ENCODE peak calls at places on chromosomes 1 and 21, in five cellular contexts. One of them, this sample, is unnamed.

GRCh38 chr1:175968486-175969182 is 225.2 kb upstream of the TNR start:
- DNase-seq in AG09319: no peak
- DNase-seq in left ventricle myocardium inferior: no peak
- DNase-seq in esophagus squamous epithelium: no peak
- DNase-seq in neural crest cell: no peak
- DNase-seq in this sample: no peak

GRCh38 chr1:235679005-235679404 is 29.4 kb upstream of the GNG4 start:
- DNase-seq in neural crest cell: no peak
- DNase-seq in left ventricle myocardium inferior: no peak
- DNase-seq in esophagus squamous epithelium: no peak
- DNase-seq in AG09319: no peak
- DNase-seq in this sample: no peak

GRCh38 chr1:197773856-197774255 is 1.4 kb downstream of the DENND1B start:
- DNase-seq in AG09319: no peak
- DNase-seq in left ventricle myocardium inferior: no peak
- DNase-seq in esophagus squamous epithelium: no peak
- DNase-seq in neural crest cell: no peak
- DNase-seq in this sample: no peak

GRCh38 chr1:53826367-53826766 is 11.7 kb downstream of the NDC1 start:
- DNase-seq in left ventricle myocardium inferior: no peak
- DNase-seq in esophagus squamous epithelium: no peak
- DNase-seq in neural crest cell: no peak
- DNase-seq in AG09319: peak
- DNase-seq in this sample: no peak

GRCh38 chr1:72482736-72483413 is 200.5 kb upstream of the NEGR1 start:
- DNase-seq in neural crest cell: no peak
- DNase-seq in left ventricle myocardium inferior: no peak
- DNase-seq in esophagus squamous epithelium: no peak
- DNase-seq in AG09319: no peak
- DNase-seq in this sample: no peak

GRCh38 chr21:37877171-37877570 is 39.1 kb downstream of the KCNJ6 start:
- DNase-seq in neural crest cell: no peak
- DNase-seq in AG09319: no peak
- DNase-seq in esophagus squamous epithelium: no peak
- DNase-seq in left ventricle myocardium inferior: no peak
- DNase-seq in this sample: no peak

GRCh38 chr1:23529146-23530088 is 1.6 kb downstream of the E2F2 start:
- DNase-seq in AG09319: no peak
- DNase-seq in left ventricle myocardium inferior: no peak
- DNase-seq in esophagus squamous epithelium: no peak
- DNase-seq in neural crest cell: no peak
- DNase-seq in this sample: no peak

GRCh38 chr1:89622895-89623294 is 10.0 kb upstream of the LRRC8C start:
- DNase-seq in AG09319: no peak
- DNase-seq in left ventricle myocardium inferior: no peak
- DNase-seq in neural crest cell: no peak
- DNase-seq in esophagus squamous epithelium: no peak
- DNase-seq in this sample: no peak

GRCh38 chr1:27637052-27637451 is 2.1 kb upstream of the FGR start:
- DNase-seq in neural crest cell: no peak
- DNase-seq in AG09319: no peak
- DNase-seq in left ventricle myocardium inferior: no peak
- DNase-seq in esophagus squamous epithelium: no peak
- DNase-seq in this sample: no peak

GRCh38 chr1:89952021-89952995 is 42.6 kb upstream of the ZNF326 start:
- DNase-seq in neural crest cell: no peak
- DNase-seq in esophagus squamous epithelium: no peak
- DNase-seq in left ventricle myocardium inferior: no peak
- DNase-seq in AG09319: peak
- DNase-seq in this sample: no peak

GRCh38 chr1:199612976-199613774 is 414.3 kb upstream of the NR5A2 start:
- DNase-seq in left ventricle myocardium inferior: no peak
- DNase-seq in esophagus squamous epithelium: no peak
- DNase-seq in AG09319: no peak
- DNase-seq in neural crest cell: no peak
- DNase-seq in this sample: no peak

GRCh38 chr21:31111093-31111492 is 72.8 kb upstream of the KRTAP19-8 start:
- DNase-seq in AG09319: no peak
- DNase-seq in left ventricle myocardium inferior: no peak
- DNase-seq in neural crest cell: no peak
- DNase-seq in esophagus squamous epithelium: no peak
- DNase-seq in this sample: no peak

GRCh38 chr21:31110430-31110829 is 72.2 kb upstream of the KRTAP19-8 start:
- DNase-seq in AG09319: no peak
- DNase-seq in esophagus squamous epithelium: no peak
- DNase-seq in neural crest cell: no peak
- DNase-seq in left ventricle myocardium inferior: no peak
- DNase-seq in this sample: no peak

GRCh38 chr21:31107871-31108270 is 69.6 kb upstream of the KRTAP19-8 start:
- DNase-seq in AG09319: no peak
- DNase-seq in left ventricle myocardium inferior: no peak
- DNase-seq in esophagus squamous epithelium: no peak
- DNase-seq in neural crest cell: no peak
- DNase-seq in this sample: no peak

GRCh38 chr21:31107151-31107785 is 69.0 kb upstream of the KRTAP19-8 start:
- DNase-seq in neural crest cell: no peak
- DNase-seq in AG09319: no peak
- DNase-seq in esophagus squamous epithelium: no peak
- DNase-seq in left ventricle myocardium inferior: no peak
- DNase-seq in this sample: no peak

DNA sequence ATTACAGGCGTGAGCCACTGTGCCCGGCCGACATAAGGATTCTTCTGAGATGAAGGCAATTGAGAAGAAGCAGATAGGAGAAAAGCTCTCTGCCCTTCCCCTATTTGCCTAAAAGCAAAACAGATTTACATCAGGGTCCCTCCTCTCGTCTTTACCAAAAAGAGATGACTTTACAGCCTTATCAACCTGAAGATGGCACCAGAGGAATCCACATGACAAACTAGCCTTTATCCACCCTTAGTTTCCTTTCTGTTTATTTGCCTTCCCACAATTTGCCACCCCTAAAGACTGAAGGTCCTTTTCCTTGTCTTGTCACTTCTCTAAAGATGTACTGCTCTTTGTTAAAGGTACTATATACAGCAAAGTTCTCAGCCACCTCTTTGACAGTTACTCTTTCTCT is 70.7 kb upstream of the KRTAP19-8 start:
- DNase-seq in left ventricle myocardium inferior: no peak
- DNase-seq in AG09319: no peak
- DNase-seq in neural crest cell: no peak
- DNase-seq in esophagus squamous epithelium: no peak
- DNase-seq in this sample: no peak
- TF ChIP-seq CTCF in left ventricle myocardium inferior: peak
- TF ChIP-seq CTCF in AG09319: no peak
- TF ChIP-seq CTCF in neural crest cell: peak
- TF ChIP-seq CTCF in esophagus squamous epithelium: no peak
- TF ChIP-seq CTCF in this sample: no peak

GRCh38 chr1:40887652-40888051 is 25.5 kb upstream of the CITED4 start:
- DNase-seq in AG09319: no peak
- DNase-seq in neural crest cell: no peak
- DNase-seq in esophagus squamous epithelium: no peak
- DNase-seq in left ventricle myocardium inferior: no peak
- DNase-seq in this sample: no peak

GRCh38 chr1:40893946-40894345 is 31.8 kb upstream of the CITED4 start:
- DNase-seq in esophagus squamous epithelium: no peak
- DNase-seq in neural crest cell: no peak
- DNase-seq in left ventricle myocardium inferior: no peak
- DNase-seq in AG09319: no peak
- DNase-seq in this sample: no peak

GRCh38 chr1:40894455-40894854 is 32.3 kb upstream of the CITED4 start:
- DNase-seq in neural crest cell: no peak
- DNase-seq in left ventricle myocardium inferior: no peak
- DNase-seq in esophagus squamous epithelium: no peak
- DNase-seq in AG09319: no peak
- DNase-seq in this sample: no peak

GRCh38 chr1:40892354-40892753 is 30.2 kb upstream of the CITED4 start:
- DNase-seq in neural crest cell: no peak
- DNase-seq in left ventricle myocardium inferior: no peak
- DNase-seq in esophagus squamous epithelium: no peak
- DNase-seq in AG09319: no peak
- DNase-seq in this sample: no peak

DNA sequence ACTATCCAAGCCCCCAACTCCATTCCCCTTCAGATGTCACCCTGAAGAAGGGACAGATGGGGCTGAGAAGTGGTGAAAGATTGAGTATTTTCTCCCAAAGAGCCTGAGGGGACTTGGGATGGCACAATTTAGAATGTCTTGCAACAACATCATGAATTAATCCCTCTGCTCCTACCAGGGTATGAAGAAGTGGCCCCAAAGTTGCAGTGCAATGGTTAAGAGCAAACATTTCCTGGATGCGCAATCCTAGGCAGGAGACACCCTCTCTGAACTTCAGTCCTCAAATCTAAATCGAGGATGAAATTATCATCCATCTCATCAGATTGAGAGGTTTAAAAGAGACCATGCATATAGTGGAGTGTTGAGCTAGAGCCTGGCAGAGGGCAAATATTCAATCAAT is 28.6 kb upstream of the CITED4 start:
- DNase-seq in left ventricle myocardium inferior: no peak
- DNase-seq in AG09319: no peak
- DNase-seq in esophagus squamous epithelium: no peak
- DNase-seq in neural crest cell: no peak
- DNase-seq in this sample: no peak
- TF ChIP-seq CTCF in left ventricle myocardium inferior: no peak
- TF ChIP-seq CTCF in AG09319: no peak
- TF ChIP-seq CTCF in esophagus squamous epithelium: no peak
- TF ChIP-seq CTCF in neural crest cell: no peak
- TF ChIP-seq CTCF in this sample: no peak

GRCh38 chr1:86146566-86146965 is 10.0 kb downstream of the COL24A1 start:
- DNase-seq in neural crest cell: no peak
- DNase-seq in esophagus squamous epithelium: no peak
- DNase-seq in left ventricle myocardium inferior: no peak
- DNase-seq in AG09319: no peak
- DNase-seq in this sample: no peak
- TF ChIP-seq CTCF in neural crest cell: peak
- TF ChIP-seq CTCF in esophagus squamous epithelium: peak
- TF ChIP-seq CTCF in left ventricle myocardium inferior: no peak
- TF ChIP-seq CTCF in AG09319: peak
- TF ChIP-seq CTCF in this sample: no peak

GRCh38 chr1:1285102-1285571 is 4.9 kb downstream of the SCNN1D start:
- DNase-seq in esophagus squamous epithelium: no peak
- DNase-seq in neural crest cell: no peak
- DNase-seq in AG09319: no peak
- DNase-seq in left ventricle myocardium inferior: no peak
- DNase-seq in this sample: no peak

GRCh38 chr1:1285618-1286311 is 5.5 kb downstream of the SCNN1D start:
- DNase-seq in esophagus squamous epithelium: no peak
- DNase-seq in neural crest cell: no peak
- DNase-seq in left ventricle myocardium inferior: no peak
- DNase-seq in AG09319: no peak
- DNase-seq in this sample: no peak

GRCh38 chr1:1284370-1285101 is 4.3 kb downstream of the SCNN1D start:
- DNase-seq in AG09319: no peak
- DNase-seq in left ventricle myocardium inferior: no peak
- DNase-seq in esophagus squamous epithelium: no peak
- DNase-seq in neural crest cell: no peak
- DNase-seq in this sample: no peak

GRCh38 chr1:1282998-1283397 is 2.8 kb downstream of the SCNN1D start:
- DNase-seq in neural crest cell: no peak
- DNase-seq in esophagus squamous epithelium: no peak
- DNase-seq in left ventricle myocardium inferior: no peak
- DNase-seq in AG09319: no peak
- DNase-seq in this sample: no peak

DNA sequence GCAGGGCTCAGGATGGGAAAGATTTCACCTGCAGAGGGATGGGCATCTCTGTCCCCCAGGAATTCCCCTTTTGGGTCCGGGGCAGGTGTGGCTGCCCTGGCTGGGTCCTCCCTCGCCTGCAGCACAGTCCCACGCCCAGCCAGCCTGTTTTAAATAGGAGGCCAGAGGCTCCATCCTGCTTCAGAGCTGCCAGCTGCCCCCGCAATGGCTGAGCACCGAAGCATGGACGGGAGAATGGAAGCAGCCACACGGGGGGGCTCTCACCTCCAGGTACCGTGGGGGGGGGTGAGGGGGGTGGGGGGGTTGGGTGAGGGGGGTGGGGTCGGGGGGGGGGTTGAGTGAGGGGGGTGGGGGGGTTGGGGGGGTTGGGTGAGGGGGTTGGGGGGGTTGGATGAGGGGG is 3.6 kb downstream of the SCNN1D start:
- DNase-seq in AG09319: no peak
- DNase-seq in neural crest cell: no peak
- DNase-seq in esophagus squamous epithelium: no peak
- DNase-seq in left ventricle myocardium inferior: no peak
- DNase-seq in this sample: no peak
- TF ChIP-seq CTCF in AG09319: no peak
- TF ChIP-seq CTCF in neural crest cell: no peak
- TF ChIP-seq CTCF in esophagus squamous epithelium: no peak
- TF ChIP-seq CTCF in left ventricle myocardium inferior: no peak
- TF ChIP-seq CTCF in this sample: no peak

This sample was measured in progenitor cell of endocrine pancreas.